ENCODE peak calls at places on chromosomes 13 and 19, in four cellular contexts. U is tibial artery, I is ascending aorta, N is neural progenitor cell. J is an unnamed sample.

GRCh38 chr13:28684257-28684656 is 25.3 kb downstream of the POMP start:
- DNase-seq in U (no peak), I (no peak), N (peak; percentile 77), J (no peak)

GRCh38 chr19:10001899-10002298 is 8.4 kb downstream of the COL5A3 start:
- DNase-seq in U (no peak), I (no peak), N (peak; percentile 17), J (no peak)

GRCh38 chr13:94435604-94436226 is 43.8 kb downstream of the DCT start:
- DNase-seq in U (no peak), I (no peak), N (peak; percentile 61), J (no peak)

GRCh38 chr13:99723847-99724246 is 222.6 kb downstream of the TM9SF2 start:
- DNase-seq in U (no peak), I (no peak), N (peak; percentile 66), J (no peak)

GRCh38 chr13:75256922-75257321 is 225.0 kb downstream of the TBC1D4 start:
- DNase-seq in U (no peak), I (no peak), N (no peak), J (no peak)

GRCh38 chr13:113921763-113922162 is 52.1 kb downstream of the C13orf46 start:
- DNase-seq in U (no peak), I (no peak), N (no peak), J (no peak)

GRCh38 chr19:29671393-29672076 is 6.3 kb downstream of the PLEKHF1 start:
- DNase-seq in U (peak; percentile 67), I (peak; percentile 79), N (no peak), J (no peak)

GRCh38 chr13:83829800-83830199 is 52.5 kb downstream of the SLITRK1 start:
- DNase-seq in U (no peak), I (no peak), N (no peak), J (no peak)

GRCh38 chr19:46221981-46222610 is 7.4 kb upstream of the IGFL1 start:
- DNase-seq in U (peak; percentile 82), I (peak; percentile 71), N (no peak), J (no peak)

GRCh38 chr19:2064788-2065524 is 13.9 kb upstream of the MKNK2 start:
- DNase-seq in U (peak; percentile 87), I (no peak), N (no peak), J (no peak)

GRCh38 chr13:20824762-20825161 is 51.0 kb upstream of the EEF1AKMT1 start:
- DNase-seq in U (no peak), I (no peak), N (no peak), J (no peak)

GRCh38 chr13:44854264-44855060 is 134.8 kb downstream of the NUFIP1 start:
- DNase-seq in U (peak; percentile 77), I (no peak), N (peak; percentile 40), J (no peak)

GRCh38 chr13:50589139-50589538 is 254.4 kb downstream of the DLEU7 start:
- DNase-seq in U (no peak), I (no peak), N (no peak), J (no peak)

GRCh38 chr13:94369862-94370491 is 109.5 kb downstream of the DCT start:
- DNase-seq in U (no peak), I (no peak), N (no peak), J (no peak)

GRCh38 chr19:46426506-46427162 is 2.1 kb downstream of the PNMA8C start:
- DNase-seq in U (peak; percentile 86), I (peak; percentile 81), N (peak; percentile 97), J (peak; percentile 61)

GRCh38 chr19:16325161-16325527 is 518 bp downstream of the KLF2 start:
- DNase-seq in U (peak; percentile 77), I (no peak), N (peak; percentile 61), J (no peak)

GRCh38 chr19:3095375-3096191 is 1.4 kb downstream of the GNA11 start:
- DNase-seq in U (no peak), I (no peak), N (peak; percentile 88), J (no peak)

GRCh38 chr19:39842693-39843435 is 3.3 kb downstream of the FBL start:
- DNase-seq in U (no peak), I (no peak), N (no peak), J (no peak)

GRCh38 chr19:23381114-23381513 is 14.2 kb downstream of the ZNF91 start:
- DNase-seq in U (no peak), I (no peak), N (no peak), J (no peak)

GRCh38 chr13:30735025-30735967 is at the start of gene ALOX5AP:
- DNase-seq in U (no peak), I (no peak), N (no peak), J (no peak)

GRCh38 chr19:10752237-10752912 is 34.5 kb downstream of the DNM2 start:
- DNase-seq in U (no peak), I (no peak), N (no peak), J (peak; percentile 73)

GRCh38 chr13:48585456-48585840 is 52.6 kb upstream of the RCBTB2 start:
- DNase-seq in U (no peak), I (no peak), N (peak; percentile 68), J (peak; percentile 70)

GRCh38 chr13:75550159-75550567 is 572 bp downstream of the UCHL3 start:
- DNase-seq in U (no peak), I (peak; percentile 69), N (peak; percentile 10), J (no peak)

GRCh38 chr13:104301216-104301975 is 1235.2 kb upstream of the SLC10A2 start:
- DNase-seq in U (no peak), I (no peak), N (no peak), J (no peak)

GRCh38 chr19:13053761-13054604 is 48.7 kb downstream of the LYL1 start:
- DNase-seq in U (peak; percentile 89), I (peak; percentile 93), N (peak; percentile 87), J (peak; percentile 12)

GRCh38 chr13:75803982-75804381 is 167.9 kb downstream of the LMO7 start:
- DNase-seq in U (no peak), I (no peak), N (no peak), J (peak; percentile 12)

GRCh38 chr13:18952225-18953016 is 229.2 kb downstream of the TUBA3C start:
- DNase-seq in U (no peak), I (no peak), N (no peak), J (no peak)

GRCh38 chr13:113452942-113453901 is at the start of gene ADPRHL1:
- DNase-seq in U (no peak), I (peak; percentile 41), N (no peak), J (no peak)

GRCh38 chr13:29581666-29582065 is 13.8 kb downstream of the SLC7A1 start:
- DNase-seq in U (no peak), I (no peak), N (no peak), J (no peak)

GRCh38 chr19:15869109-15869555 is 28.7 kb downstream of the CYP4F2 start:
- DNase-seq in U (no peak), I (peak; percentile 52), N (no peak), J (no peak)

GRCh38 chr19:942133-942645 is 16.4 kb downstream of the ARID3A start:
- DNase-seq in U (no peak), I (no peak), N (no peak), J (no peak)
- H3K27ac ChIP-seq in U (no peak overlapping the region), I (no peak overlapping the region), N (no peak overlapping the region), J (no peak overlapping the region)

GRCh38 chr13:26222523-26223046 is 471 bp upstream of the RNF6 start:
- DNase-seq in U (no peak), I (no peak), N (no peak), J (no peak)
- H3K27ac ChIP-seq in U (peak overlapping the region; percentile 97), I (peak overlapping the region; percentile 91), N (peak overlapping the region; percentile 96), J (peak overlapping the region; percentile 94)

DNA sequence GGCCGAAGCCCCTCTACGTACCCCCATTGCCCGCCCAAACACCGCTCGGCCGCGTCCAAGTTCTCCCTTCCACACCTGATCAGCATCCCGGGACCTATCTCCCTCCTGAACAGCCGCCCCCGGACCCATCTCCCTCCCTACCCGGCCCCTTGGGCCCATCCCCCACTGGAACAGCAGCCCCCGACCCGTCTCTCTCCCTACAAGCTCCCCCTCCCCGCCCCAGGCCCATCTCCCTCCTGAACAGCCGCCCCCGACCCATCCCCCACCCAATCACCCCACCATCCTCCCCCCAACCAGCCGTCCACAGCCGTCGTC is 608 bp downstream of the ZSCAN1 start:
- DNase-seq in U (no peak), I (no peak), N (peak; percentile 51), J (no peak)
- H3K27ac ChIP-seq in U (no peak overlapping the region), I (no peak overlapping the region), N (peak overlapping the region; percentile 41), J (no peak overlapping the region)

GRCh38 chr13:23081246-23081645 is 99.5 kb upstream of the SGCG start:
- DNase-seq in U (no peak), I (no peak), N (no peak), J (no peak)
- H3K27ac ChIP-seq in U (no peak overlapping the region), I (no peak overlapping the region), N (no peak overlapping the region), J (no peak overlapping the region)

GRCh38 chr19:55673465-55673864 is 1.6 kb upstream of the EPN1 start:
- DNase-seq in U (no peak), I (no peak), N (peak; percentile 28), J (no peak)
- H3K27ac ChIP-seq in U (no peak overlapping the region), I (no peak overlapping the region), N (peak overlapping the region; percentile 20), J (no peak overlapping the region)

DNA sequence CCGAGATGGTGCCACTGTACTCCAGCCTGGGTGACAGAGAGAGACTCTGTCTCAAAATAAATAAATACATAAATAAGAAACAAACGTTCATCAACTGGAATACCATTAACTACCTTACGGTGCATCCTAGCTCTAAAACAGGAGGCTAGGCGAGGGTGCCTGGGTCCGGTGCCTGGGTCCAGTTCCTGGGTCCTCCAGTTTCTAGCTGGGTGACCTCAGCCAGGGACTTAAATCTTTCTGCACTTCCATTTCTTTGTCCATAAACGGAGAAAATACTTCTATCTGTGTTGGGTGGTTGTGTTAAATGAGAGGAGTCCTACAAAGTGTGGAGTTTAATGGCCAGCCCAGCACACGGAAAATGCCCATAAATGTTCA is 34.0 kb downstream of the RFX2 start:
- DNase-seq in U (no peak), I (peak; percentile 60), N (no peak), J (no peak)
- H3K27ac ChIP-seq in U (peak overlapping the region; percentile 87), I (peak overlapping the region; percentile 78), N (no peak overlapping the region), J (no peak overlapping the region)

GRCh38 chr13:60162096-60162495 is 1.6 kb downstream of the DIAPH3 start:
- DNase-seq in U (no peak), I (no peak), N (no peak), J (no peak)
- H3K27ac ChIP-seq in U (no peak overlapping the region), I (no peak overlapping the region), N (no peak overlapping the region), J (no peak overlapping the region)